ENCODE peak calls at places on chromosome 7, in four cellular contexts. One of them, this sample, is unnamed.

GRCh38 chr7:105402221-105403095 is 13.7 kb upstream of the SRPK2 start:
- DNase-seq in CD8-positive, alpha-beta memory T cell: no peak
- DNase-seq in tibial nerve: no peak
- DNase-seq in adrenal gland: no peak
- DNase-seq in this sample: no peak

GRCh38 chr7:79837915-79838314 is 296.7 kb upstream of the GNAI1 start:
- DNase-seq in tibial nerve: no peak
- DNase-seq in adrenal gland: no peak
- DNase-seq in CD8-positive, alpha-beta memory T cell: no peak
- DNase-seq in this sample: no peak

GRCh38 chr7:2666588-2667250 is 21.3 kb upstream of the AMZ1 start:
- DNase-seq in adrenal gland: no peak
- DNase-seq in tibial nerve: no peak
- DNase-seq in CD8-positive, alpha-beta memory T cell: no peak
- DNase-seq in this sample: no peak

GRCh38 chr7:156614434-156615264 is 25.9 kb upstream of the RNF32 start:
- DNase-seq in adrenal gland: no peak
- DNase-seq in tibial nerve: no peak
- DNase-seq in CD8-positive, alpha-beta memory T cell: no peak
- DNase-seq in this sample: no peak

GRCh38 chr7:28776463-28777157 is 181.5 kb downstream of the TRIL start:
- DNase-seq in adrenal gland: no peak
- DNase-seq in tibial nerve: no peak
- DNase-seq in CD8-positive, alpha-beta memory T cell: no peak
- DNase-seq in this sample: no peak

GRCh38 chr7:46452781-46453180 is 531.7 kb upstream of the IGFBP3 start:
- DNase-seq in CD8-positive, alpha-beta memory T cell: no peak
- DNase-seq in adrenal gland: no peak
- DNase-seq in tibial nerve: no peak
- DNase-seq in this sample: no peak

GRCh38 chr7:38682602-38683001 is 51.4 kb upstream of the AMPH start:
- DNase-seq in adrenal gland: no peak
- DNase-seq in tibial nerve: no peak
- DNase-seq in CD8-positive, alpha-beta memory T cell: no peak
- DNase-seq in this sample: no peak

GRCh38 chr7:51430480-51431086 is 114.0 kb upstream of the COBL start:
- DNase-seq in CD8-positive, alpha-beta memory T cell: no peak
- DNase-seq in adrenal gland: peak; percentile 64
- DNase-seq in tibial nerve: peak; percentile 65
- DNase-seq in this sample: peak; percentile 28

GRCh38 chr7:2792856-2793487 is 51.1 kb downstream of the GNA12 start:
- DNase-seq in CD8-positive, alpha-beta memory T cell: no peak
- DNase-seq in adrenal gland: no peak
- DNase-seq in tibial nerve: no peak
- DNase-seq in this sample: no peak

GRCh38 chr7:106611911-106612310 is 49.0 kb downstream of the CCDC71L start:
- DNase-seq in CD8-positive, alpha-beta memory T cell: no peak
- DNase-seq in adrenal gland: no peak
- DNase-seq in tibial nerve: no peak
- DNase-seq in this sample: peak; percentile 23

GRCh38 chr7:106614751-106615150 is 46.2 kb downstream of the CCDC71L start:
- DNase-seq in adrenal gland: no peak
- DNase-seq in CD8-positive, alpha-beta memory T cell: no peak
- DNase-seq in tibial nerve: no peak
- DNase-seq in this sample: no peak

GRCh38 chr7:106613861-106614560 is 46.9 kb downstream of the CCDC71L start:
- DNase-seq in CD8-positive, alpha-beta memory T cell: no peak
- DNase-seq in tibial nerve: no peak
- DNase-seq in adrenal gland: no peak
- DNase-seq in this sample: no peak

GRCh38 chr7:106612432-106612831 is 48.5 kb downstream of the CCDC71L start:
- DNase-seq in adrenal gland: no peak
- DNase-seq in tibial nerve: no peak
- DNase-seq in CD8-positive, alpha-beta memory T cell: no peak
- DNase-seq in this sample: no peak

GRCh38 chr7:106613279-106613678 is 47.7 kb downstream of the CCDC71L start:
- DNase-seq in adrenal gland: no peak
- DNase-seq in tibial nerve: no peak
- DNase-seq in CD8-positive, alpha-beta memory T cell: no peak
- DNase-seq in this sample: no peak
- H3K4me1 ChIP-seq in adrenal gland: no peaks in the 10 kb centered on the region
- H3K4me1 ChIP-seq in tibial nerve: peaks cover 24% of the 10 kb centered on the region
- H3K4me1 ChIP-seq in CD8-positive, alpha-beta memory T cell: no peaks in the 10 kb centered on the region
- H3K4me1 ChIP-seq in this sample: peaks cover 35% of the 10 kb centered on the region

GRCh38 chr7:76427635-76428034 is 2.9 kb downstream of the ZP3 start:
- DNase-seq in CD8-positive, alpha-beta memory T cell: no peak
- DNase-seq in tibial nerve: no peak
- DNase-seq in adrenal gland: no peak
- DNase-seq in this sample: no peak

GRCh38 chr7:76426246-76426645 is 1.5 kb downstream of the ZP3 start:
- DNase-seq in tibial nerve: no peak
- DNase-seq in CD8-positive, alpha-beta memory T cell: no peak
- DNase-seq in adrenal gland: no peak
- DNase-seq in this sample: no peak

GRCh38 chr7:76430211-76430610 is 5.5 kb downstream of the ZP3 start:
- DNase-seq in tibial nerve: no peak
- DNase-seq in CD8-positive, alpha-beta memory T cell: no peak
- DNase-seq in adrenal gland: no peak
- DNase-seq in this sample: no peak

GRCh38 chr7:76428868-76429805 is 4.4 kb downstream of the ZP3 start:
- DNase-seq in adrenal gland: peak; percentile 37
- DNase-seq in CD8-positive, alpha-beta memory T cell: no peak
- DNase-seq in tibial nerve: no peak
- DNase-seq in this sample: no peak

DNA sequence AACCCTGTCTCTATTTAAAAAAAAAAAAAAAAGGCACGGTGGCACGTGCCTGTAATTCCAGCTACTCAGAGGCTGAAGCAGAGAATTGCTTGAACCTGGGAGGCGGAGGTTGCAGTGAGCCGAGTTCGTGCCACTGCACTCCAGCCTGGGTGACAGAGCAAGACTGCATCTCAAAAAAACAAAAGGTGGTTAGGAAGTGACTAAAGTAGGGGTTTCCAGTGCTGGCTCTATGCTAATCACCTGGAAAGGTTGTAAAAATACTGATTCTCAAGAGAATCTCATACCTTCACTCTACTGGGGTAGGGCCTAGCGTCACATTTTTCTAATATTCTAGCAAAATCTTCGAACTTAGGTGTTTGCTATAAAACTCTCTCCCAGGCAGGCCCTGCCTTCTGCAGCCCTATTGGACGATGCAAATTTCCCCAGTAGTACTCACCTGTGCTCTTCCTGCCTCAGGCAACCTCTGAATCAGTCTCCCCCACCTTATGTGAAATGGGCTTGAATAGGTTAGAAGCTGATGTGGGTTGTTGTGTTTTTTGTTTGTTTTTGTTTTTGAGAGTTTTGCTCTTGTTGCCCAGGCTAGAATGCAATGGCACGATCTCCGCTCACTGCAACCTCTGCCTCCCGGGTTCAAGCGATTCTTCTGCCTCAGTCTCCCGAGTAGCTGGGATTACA is 3.5 kb downstream of the ZP3 start:
- DNase-seq in tibial nerve: no peak
- DNase-seq in adrenal gland: no peak
- DNase-seq in CD8-positive, alpha-beta memory T cell: no peak
- DNase-seq in this sample: peak; percentile 39
- H3K4me1 ChIP-seq in tibial nerve: peaks cover 6% of the 10 kb centered on the region
- H3K4me1 ChIP-seq in adrenal gland: no peaks in the 10 kb centered on the region
- H3K4me1 ChIP-seq in CD8-positive, alpha-beta memory T cell: no peaks in the 10 kb centered on the region
- H3K4me1 ChIP-seq in this sample: peaks cover 19% of the 10 kb centered on the region

GRCh38 chr7:131007439-131008330 is 273.7 kb upstream of the KLF14 start:
- DNase-seq in CD8-positive, alpha-beta memory T cell: peak; percentile 55
- DNase-seq in adrenal gland: peak; percentile 70
- DNase-seq in tibial nerve: peak; percentile 67
- DNase-seq in this sample: peak; percentile 73

GRCh38 chr7:131011437-131011752 is 277.4 kb upstream of the KLF14 start:
- DNase-seq in CD8-positive, alpha-beta memory T cell: no peak
- DNase-seq in adrenal gland: no peak
- DNase-seq in tibial nerve: no peak
- DNase-seq in this sample: no peak

GRCh38 chr7:131010029-131010705 is 276.2 kb upstream of the KLF14 start:
- DNase-seq in adrenal gland: no peak
- DNase-seq in tibial nerve: no peak
- DNase-seq in CD8-positive, alpha-beta memory T cell: no peak
- DNase-seq in this sample: no peak

GRCh38 chr7:131010714-131011436 is 276.9 kb upstream of the KLF14 start:
- DNase-seq in CD8-positive, alpha-beta memory T cell: no peak
- DNase-seq in tibial nerve: no peak
- DNase-seq in adrenal gland: no peak
- DNase-seq in this sample: no peak

DNA sequence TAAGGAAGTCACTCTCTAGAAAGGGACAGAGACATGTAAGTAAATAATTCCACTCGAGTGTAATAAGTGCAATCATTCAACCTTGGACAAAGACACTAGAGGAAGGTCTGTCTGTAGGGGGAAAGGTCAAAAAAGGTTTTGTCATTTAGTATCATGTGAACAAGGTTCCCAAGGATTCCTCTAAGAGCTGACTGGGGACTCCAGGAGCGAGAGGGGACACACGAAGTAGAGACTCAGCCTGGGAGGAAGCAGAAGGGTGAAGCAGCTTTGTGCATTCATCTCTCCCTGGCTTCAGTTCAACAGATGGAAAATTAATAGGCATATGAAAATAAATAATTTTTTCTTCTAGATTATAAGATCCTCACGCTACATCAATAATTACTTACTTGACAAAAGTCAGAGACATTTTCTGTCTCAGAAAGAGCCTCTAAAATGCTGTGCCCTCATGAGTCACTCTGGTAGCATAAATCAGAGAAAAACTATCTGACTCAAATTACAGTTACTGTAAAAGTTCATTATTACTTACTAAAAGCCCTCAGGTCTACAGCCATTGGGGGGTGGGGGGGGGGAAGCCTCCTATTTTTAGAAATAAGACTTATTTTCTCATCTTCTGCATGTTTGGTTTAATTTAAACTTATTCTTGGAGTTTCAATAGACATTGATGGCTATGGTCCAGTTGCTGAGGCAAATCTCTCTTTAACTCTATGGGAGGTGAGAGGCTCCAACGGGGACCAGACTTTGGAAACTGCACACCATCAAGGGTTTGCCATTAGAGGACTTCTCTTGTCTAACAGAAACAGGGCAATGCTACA is 275.0 kb upstream of the KLF14 start:
- DNase-seq in adrenal gland: no peak
- DNase-seq in tibial nerve: no peak
- DNase-seq in CD8-positive, alpha-beta memory T cell: no peak
- DNase-seq in this sample: no peak
- H3K4me1 ChIP-seq in adrenal gland: peaks cover 69% of the 10 kb centered on the region
- H3K4me1 ChIP-seq in tibial nerve: peaks cover 90% of the 10 kb centered on the region
- H3K4me1 ChIP-seq in CD8-positive, alpha-beta memory T cell: peaks cover 77% of the 10 kb centered on the region
- H3K4me1 ChIP-seq in this sample: peaks cover 46% of the 10 kb centered on the region

GRCh38 chr7:113281223-113281622 is 162.9 kb upstream of the SMIM30 start:
- DNase-seq in tibial nerve: no peak
- DNase-seq in adrenal gland: no peak
- DNase-seq in CD8-positive, alpha-beta memory T cell: no peak
- DNase-seq in this sample: no peak
- H3K4me1 ChIP-seq in tibial nerve: no peaks in the 10 kb centered on the region
- H3K4me1 ChIP-seq in adrenal gland: no peaks in the 10 kb centered on the region
- H3K4me1 ChIP-seq in CD8-positive, alpha-beta memory T cell: no peaks in the 10 kb centered on the region
- H3K4me1 ChIP-seq in this sample: no peaks in the 10 kb centered on the region

GRCh38 chr7:50369408-50370026 is 65.0 kb downstream of the IKZF1 start:
- DNase-seq in tibial nerve: no peak
- DNase-seq in CD8-positive, alpha-beta memory T cell: peak; percentile 69
- DNase-seq in adrenal gland: no peak
- DNase-seq in this sample: peak; percentile 3

GRCh38 chr7:50367098-50367497 is 62.6 kb downstream of the IKZF1 start:
- DNase-seq in adrenal gland: no peak
- DNase-seq in CD8-positive, alpha-beta memory T cell: peak; percentile 66
- DNase-seq in tibial nerve: no peak
- DNase-seq in this sample: no peak

GRCh38 chr7:50368366-50368765 is 63.9 kb downstream of the IKZF1 start:
- DNase-seq in tibial nerve: no peak
- DNase-seq in adrenal gland: no peak
- DNase-seq in CD8-positive, alpha-beta memory T cell: no peak
- DNase-seq in this sample: no peak

GRCh38 chr7:50366311-50366710 is 61.8 kb downstream of the IKZF1 start:
- DNase-seq in adrenal gland: no peak
- DNase-seq in CD8-positive, alpha-beta memory T cell: no peak
- DNase-seq in tibial nerve: no peak
- DNase-seq in this sample: no peak

GRCh38 chr7:50367570-50367969 is 63.1 kb downstream of the IKZF1 start:
- DNase-seq in tibial nerve: no peak
- DNase-seq in CD8-positive, alpha-beta memory T cell: no peak
- DNase-seq in adrenal gland: no peak
- DNase-seq in this sample: no peak
- H3K4me1 ChIP-seq in tibial nerve: no peaks in the 10 kb centered on the region
- H3K4me1 ChIP-seq in CD8-positive, alpha-beta memory T cell: peaks cover 98% of the 10 kb centered on the region
- H3K4me1 ChIP-seq in adrenal gland: no peaks in the 10 kb centered on the region
- H3K4me1 ChIP-seq in this sample: no peaks in the 10 kb centered on the region

GRCh38 chr7:142438923-142439515 is 181.2 kb upstream of the PRSS58 start:
- DNase-seq in adrenal gland: no peak
- DNase-seq in tibial nerve: no peak
- DNase-seq in CD8-positive, alpha-beta memory T cell: no peak
- DNase-seq in this sample: no peak
- H3K4me1 ChIP-seq in adrenal gland: no peaks in the 10 kb centered on the region
- H3K4me1 ChIP-seq in tibial nerve: no peaks in the 10 kb centered on the region
- H3K4me1 ChIP-seq in CD8-positive, alpha-beta memory T cell: peaks cover 21% of the 10 kb centered on the region
- H3K4me1 ChIP-seq in this sample: peaks cover 19% of the 10 kb centered on the region

GRCh38 chr7:30465342-30466170 is 13.0 kb downstream of the NOD1 start:
- DNase-seq in adrenal gland: no peak
- DNase-seq in CD8-positive, alpha-beta memory T cell: no peak
- DNase-seq in tibial nerve: no peak
- DNase-seq in this sample: no peak

GRCh38 chr7:30467275-30467674 is 11.3 kb downstream of the NOD1 start:
- DNase-seq in CD8-positive, alpha-beta memory T cell: no peak
- DNase-seq in adrenal gland: no peak
- DNase-seq in tibial nerve: no peak
- DNase-seq in this sample: no peak

GRCh38 chr7:30466266-30466665 is 12.3 kb downstream of the NOD1 start:
- DNase-seq in CD8-positive, alpha-beta memory T cell: no peak
- DNase-seq in adrenal gland: peak; percentile 29
- DNase-seq in tibial nerve: no peak
- DNase-seq in this sample: no peak

GRCh38 chr7:30463400-30464145 is 15.0 kb downstream of the NOD1 start:
- DNase-seq in CD8-positive, alpha-beta memory T cell: no peak
- DNase-seq in tibial nerve: no peak
- DNase-seq in adrenal gland: no peak
- DNase-seq in this sample: no peak

DNA sequence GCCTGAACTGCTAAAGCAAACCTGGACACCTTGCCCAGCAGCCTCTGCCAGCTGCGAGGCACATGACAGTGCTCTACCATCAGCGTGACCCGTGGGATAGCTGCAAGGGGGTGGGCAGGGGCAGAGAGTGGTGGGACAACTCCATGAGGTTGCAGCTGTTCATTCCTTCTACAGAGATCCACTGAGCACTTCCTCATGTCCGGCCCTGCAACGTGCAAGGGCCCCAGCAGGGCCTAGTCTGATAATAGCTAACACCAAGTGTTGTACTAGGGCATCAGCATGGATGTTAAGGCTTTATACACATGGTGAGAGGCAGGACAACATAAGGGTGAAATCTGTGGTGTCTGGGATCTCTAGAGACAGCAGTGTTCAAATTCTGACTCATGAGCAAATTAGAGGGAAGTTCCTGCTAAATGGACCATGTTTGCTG is 14.3 kb downstream of the NOD1 start:
- DNase-seq in tibial nerve: no peak
- DNase-seq in CD8-positive, alpha-beta memory T cell: no peak
- DNase-seq in adrenal gland: no peak
- DNase-seq in this sample: no peak
- H3K4me1 ChIP-seq in tibial nerve: peaks cover 91% of the 10 kb centered on the region
- H3K4me1 ChIP-seq in CD8-positive, alpha-beta memory T cell: peaks cover 11% of the 10 kb centered on the region
- H3K4me1 ChIP-seq in adrenal gland: peaks cover 70% of the 10 kb centered on the region
- H3K4me1 ChIP-seq in this sample: peaks cover 9% of the 10 kb centered on the region

GRCh38 chr7:151080091-151080521 is 503 bp downstream of the FASTK start:
- DNase-seq in adrenal gland: peak; percentile 42
- DNase-seq in tibial nerve: no peak
- DNase-seq in CD8-positive, alpha-beta memory T cell: peak; percentile 47
- DNase-seq in this sample: peak; percentile 38
- H3K4me1 ChIP-seq in adrenal gland: peaks cover 55% of the 10 kb centered on the region
- H3K4me1 ChIP-seq in tibial nerve: peaks cover 63% of the 10 kb centered on the region
- H3K4me1 ChIP-seq in CD8-positive, alpha-beta memory T cell: peaks cover 43% of the 10 kb centered on the region
- H3K4me1 ChIP-seq in this sample: peaks cover 31% of the 10 kb centered on the region